ENCODE peak calls at places on chromosome 11, in five cellular contexts. J is K562, Q is RWPE2, V is hepatocyte, R is psoas muscle. O is an unnamed sample.

GRCh38 chr11:101497292-101497691 is 86.5 kb downstream of the TRPC6 start:
- DNase-seq in Q (no peak), J (no peak), V (no peak), R (no peak), O (no peak)

GRCh38 chr11:84686726-84687125 is 940.4 kb downstream of the DLG2 start:
- DNase-seq in V (no peak), Q (no peak), J (no peak), R (no peak), O (no peak)

GRCh38 chr11:2752923-2753322 is 53.1 kb upstream of the KCNQ1OT1 start:
- DNase-seq in V (no peak), R (no peak), Q (no peak), J (no peak), O (no peak)

GRCh38 chr11:66291706-66292542 is at the start of gene TMEM151A:
- DNase-seq in Q (no peak), J (no peak), V (peak), R (no peak), O (peak)

GRCh38 chr11:126444072-126444471 is 88.6 kb downstream of the ST3GAL4 start:
- DNase-seq in V (no peak), Q (no peak), J (no peak), R (no peak), O (no peak)

GRCh38 chr11:103924166-103925013 is 112.0 kb upstream of the DDI1 start:
- DNase-seq in R (no peak), Q (no peak), V (no peak), J (no peak), O (no peak)

GRCh38 chr11:76667856-76668255 is 2.7 kb downstream of the LRRC32 start:
- DNase-seq in Q (peak), V (no peak), R (no peak), J (no peak), O (no peak)

GRCh38 chr11:131864205-131864604 is 493.8 kb downstream of the NTM start:
- DNase-seq in Q (no peak), J (no peak), R (no peak), V (no peak), O (no peak)

GRCh38 chr11:25242928-25243327 is 746.1 kb downstream of the LUZP2 start:
- DNase-seq in Q (no peak), R (no peak), V (no peak), J (no peak), O (no peak)

GRCh38 chr11:46367244-46367915 is 14.1 kb upstream of the MDK start:
- DNase-seq in J (peak), V (peak), Q (no peak), R (peak), O (no peak)

GRCh38 chr11:16346975-16347374 is 9.4 kb downstream of the SOX6 start:
- DNase-seq in Q (no peak), V (peak), R (no peak), J (no peak), O (no peak)

GRCh38 chr11:833114-833791 is 501 bp downstream of the CD151 start:
- DNase-seq in R (peak), J (peak), V (peak), Q (no peak), O (no peak)

GRCh38 chr11:65546217-65546958 is 11.8 kb downstream of the LTBP3 start:
- DNase-seq in J (peak), V (peak), Q (no peak), R (peak), O (no peak)

GRCh38 chr11:65883058-65883761 is 3.6 kb downstream of the CTSW start:
- DNase-seq in J (no peak), R (no peak), Q (no peak), V (no peak), O (no peak)

GRCh38 chr11:70460959-70461358 is 62.6 kb downstream of the CTTN start:
- DNase-seq in J (no peak), V (no peak), Q (no peak), R (no peak), O (no peak)

GRCh38 chr11:62242021-62242420 is at the start of gene SCGB1D2:
- DNase-seq in Q (no peak), J (no peak), R (peak), V (no peak), O (no peak)

GRCh38 chr11:2237457-2238238 is 32.7 kb downstream of the ASCL2 start:
- DNase-seq in R (no peak), V (no peak), J (no peak), Q (no peak), O (no peak)

GRCh38 chr11:16093889-16094653 is 262.3 kb downstream of the SOX6 start:
- DNase-seq in R (no peak), V (no peak), Q (no peak), J (peak), O (no peak)

GRCh38 chr11:73376803-73377629 is 817 bp downstream of the RELT start:
- DNase-seq in R (peak), V (peak), J (peak), Q (no peak), O (no peak)

GRCh38 chr11:46611526-46612304 is 5.3 kb downstream of the HARBI1 start:
- DNase-seq in Q (no peak), R (no peak), J (no peak), V (no peak), O (no peak)

GRCh38 chr11:126115253-126115540 is 52.5 kb upstream of the CDON start:
- DNase-seq in R (peak), Q (no peak), J (no peak), V (peak), O (no peak)

GRCh38 chr11:27447288-27447914 is 25.2 kb downstream of the LGR4 start:
- DNase-seq in Q (no peak), V (no peak), R (no peak), J (no peak), O (no peak)

GRCh38 chr11:95593101-95593500 is 196.5 kb downstream of the FAM76B start:
- DNase-seq in R (no peak), V (peak), Q (no peak), J (no peak), O (peak)

GRCh38 chr11:103959279-103959930 is 77.0 kb upstream of the DDI1 start:
- DNase-seq in R (no peak), V (no peak), Q (no peak), J (no peak), O (no peak)

GRCh38 chr11:133576351-133576750 is 44.0 kb upstream of the OPCML start:
- DNase-seq in Q (no peak), J (no peak), V (no peak), R (no peak), O (no peak)

GRCh38 chr11:57116654-57117053 is 65.1 kb upstream of the LRRC55 start:
- DNase-seq in V (peak), J (peak), R (peak), Q (no peak), O (no peak)

GRCh38 chr11:65559951-65560537 is 1.9 kb upstream of the LTBP3 start:
- DNase-seq in V (peak), J (peak), Q (peak), R (no peak), O (peak)

GRCh38 chr11:118635642-118636041 is 28.2 kb downstream of the PHLDB1 start:
- DNase-seq in Q (no peak), J (no peak), R (no peak), V (no peak), O (no peak)

GRCh38 chr11:118635237-118635591 is 27.8 kb downstream of the PHLDB1 start:
- DNase-seq in R (no peak), V (no peak), Q (no peak), J (no peak), O (peak)

GRCh38 chr11:118634435-118635236 is 27.2 kb downstream of the PHLDB1 start:
- DNase-seq in Q (no peak), V (peak), J (peak), R (peak), O (no peak)

GRCh38 chr11:118638726-118639125 is 31.3 kb downstream of the PHLDB1 start:
- DNase-seq in V (no peak), J (no peak), Q (no peak), R (no peak), O (no peak)

DNA sequence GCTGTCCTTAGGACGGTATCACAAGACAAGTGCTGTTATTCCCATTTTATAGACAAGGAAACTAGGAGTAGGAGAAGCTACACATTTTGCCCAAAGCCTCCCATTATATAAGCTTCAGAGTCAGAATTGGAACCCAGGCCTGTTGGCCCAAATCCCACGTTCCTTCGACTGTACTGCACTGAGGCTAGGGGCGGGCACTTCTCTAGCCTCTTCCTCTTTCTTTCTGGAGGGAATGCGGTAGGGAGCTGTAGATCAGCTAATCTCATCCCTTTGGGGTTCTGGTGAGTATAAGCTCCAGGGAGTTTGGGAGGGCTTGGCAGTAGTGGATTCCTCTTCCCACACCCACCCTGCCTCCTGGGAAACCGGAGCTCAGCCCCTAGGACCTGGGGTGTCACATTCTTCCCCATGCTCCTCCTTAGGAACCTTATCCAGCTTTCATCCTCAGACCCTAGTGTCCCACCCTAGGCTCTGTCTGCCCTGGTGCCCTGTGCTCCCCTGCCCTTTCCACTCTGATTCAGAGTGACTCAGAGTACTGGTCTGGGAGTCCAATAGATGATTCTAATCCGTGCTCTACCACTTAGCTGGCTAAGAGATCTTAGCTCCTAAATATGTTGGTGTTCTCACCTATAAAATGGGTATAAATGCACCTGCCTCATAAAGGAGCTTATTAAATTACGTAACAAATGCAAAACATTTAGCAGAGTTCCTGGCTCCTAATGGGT is 29.3 kb downstream of the PHLDB1 start:
- DNase-seq in R (no peak), J (no peak), V (no peak), Q (no peak), O (no peak)
- H3K27ac ChIP-seq in R (no peak), J (no peak), V (no peak), Q (no peak), O (peak)

GRCh38 chr11:121328213-121328966 is 35.8 kb downstream of the SC5D start:
- DNase-seq in J (no peak), Q (no peak), R (no peak), V (no peak), O (no peak)
- H3K27ac ChIP-seq in J (no peak), Q (no peak), R (no peak), V (no peak), O (no peak)

GRCh38 chr11:28757725-28758515 is 649.7 kb downstream of the METTL15 start:
- DNase-seq in Q (no peak), J (no peak), V (no peak), R (no peak), O (no peak)
- H3K27ac ChIP-seq in Q (peak), J (no peak), V (peak), R (no peak), O (no peak)

GRCh38 chr11:78200553-78200952 is 11.8 kb downstream of the USP35 start:
- DNase-seq in R (no peak), Q (peak), V (no peak), J (no peak), O (no peak)
- H3K27ac ChIP-seq in R (no peak), Q (no peak), V (no peak), J (no peak), O (no peak)

GRCh38 chr11:111945198-111945597 is 8.1 kb downstream of the DIXDC1 start:
- DNase-seq in R (no peak), Q (no peak), V (no peak), J (no peak), O (no peak)
- H3K27ac ChIP-seq in R (peak), Q (peak), V (peak), J (no peak), O (no peak)